ENCODE peak calls at places on chromosomes 12 and 14, in five cellular contexts. One of them, this sample, is unnamed.
A peak's percentile ranks its signal among the peaks of the same experiment; 100 is the strongest.

GRCh38 chr14:24351517-24351916 is 11.7 kb upstream of the RIPK3 start:
- DNase-seq in H1: no peak
- DNase-seq in WTC11: no peak
- DNase-seq in HepG2: no peak
- DNase-seq in GM12878: no peak
- DNase-seq in this sample: no peak

GRCh38 chr12:119444462-119445044 is 110.0 kb downstream of the CCDC60 start:
- DNase-seq in WTC11: peak; percentile 79
- DNase-seq in GM12878: peak; percentile 28
- DNase-seq in H1: peak; percentile 75
- DNase-seq in HepG2: peak; percentile 72
- DNase-seq in this sample: peak; percentile 82

GRCh38 chr12:109264095-109264942 is 44.8 kb downstream of the FOXN4 start:
- DNase-seq in HepG2: peak; percentile 67
- DNase-seq in GM12878: no peak
- DNase-seq in WTC11: peak; percentile 95
- DNase-seq in H1: peak; percentile 93
- DNase-seq in this sample: peak; percentile 87

GRCh38 chr14:24277606-24278321 is 6.4 kb upstream of the RABGGTA start:
- DNase-seq in WTC11: no peak
- DNase-seq in H1: no peak
- DNase-seq in GM12878: no peak
- DNase-seq in HepG2: no peak
- DNase-seq in this sample: no peak

GRCh38 chr12:94761559-94761958 is 111.2 kb upstream of the TMCC3 start:
- DNase-seq in GM12878: no peak
- DNase-seq in WTC11: no peak
- DNase-seq in HepG2: peak; percentile 9
- DNase-seq in H1: no peak
- DNase-seq in this sample: no peak

GRCh38 chr14:36134026-36134425 is 42.5 kb downstream of the PTCSC3 start:
- DNase-seq in GM12878: no peak
- DNase-seq in H1: no peak
- DNase-seq in WTC11: no peak
- DNase-seq in HepG2: no peak
- DNase-seq in this sample: no peak

GRCh38 chr14:39233680-39234326 is at the start of gene MIA2:
- DNase-seq in GM12878: no peak
- DNase-seq in HepG2: peak; percentile 89
- DNase-seq in WTC11: no peak
- DNase-seq in H1: no peak
- DNase-seq in this sample: no peak

GRCh38 chr14:55705651-55706340 is 125.8 kb downstream of the KTN1 start:
- DNase-seq in WTC11: no peak
- DNase-seq in H1: no peak
- DNase-seq in HepG2: peak; percentile 6
- DNase-seq in GM12878: no peak
- DNase-seq in this sample: no peak

GRCh38 chr14:71140157-71140556 is 232.9 kb downstream of the PCNX1 start:
- DNase-seq in H1: no peak
- DNase-seq in HepG2: no peak
- DNase-seq in GM12878: no peak
- DNase-seq in WTC11: no peak
- DNase-seq in this sample: no peak

GRCh38 chr12:108828774-108829173 is 28.6 kb downstream of the SSH1 start:
- DNase-seq in HepG2: no peak
- DNase-seq in WTC11: no peak
- DNase-seq in GM12878: no peak
- DNase-seq in H1: no peak
- DNase-seq in this sample: no peak

GRCh38 chr12:113990548-113991223 is 24.6 kb upstream of the RBM19 start:
- DNase-seq in HepG2: peak; percentile 77
- DNase-seq in H1: no peak
- DNase-seq in WTC11: no peak
- DNase-seq in GM12878: no peak
- DNase-seq in this sample: no peak

GRCh38 chr14:66231823-66232222 is 254.3 kb upstream of the CCDC196 start:
- DNase-seq in HepG2: no peak
- DNase-seq in WTC11: no peak
- DNase-seq in GM12878: no peak
- DNase-seq in H1: no peak
- DNase-seq in this sample: no peak

GRCh38 chr14:30988509-30988908 is 36.9 kb upstream of the AP4S1 start:
- DNase-seq in WTC11: no peak
- DNase-seq in HepG2: peak; percentile 49
- DNase-seq in H1: no peak
- DNase-seq in GM12878: no peak
- DNase-seq in this sample: no peak

GRCh38 chr12:50765325-50765911 is 1.5 kb downstream of the ATF1 start:
- DNase-seq in H1: no peak
- DNase-seq in HepG2: peak; percentile 50
- DNase-seq in WTC11: peak; percentile 23
- DNase-seq in GM12878: no peak
- DNase-seq in this sample: peak; percentile 42

GRCh38 chr12:49854976-49855375 is 12.1 kb upstream of the BCDIN3D start:
- DNase-seq in H1: no peak
- DNase-seq in WTC11: no peak
- DNase-seq in GM12878: no peak
- DNase-seq in HepG2: peak; percentile 55
- DNase-seq in this sample: no peak

GRCh38 chr14:76953196-76953945 is 75.1 kb downstream of the IRF2BPL start:
- DNase-seq in WTC11: no peak
- DNase-seq in GM12878: no peak
- DNase-seq in H1: no peak
- DNase-seq in HepG2: peak; percentile 45
- DNase-seq in this sample: no peak

GRCh38 chr14:54225457-54225856 is 171.3 kb upstream of the CDKN3 start:
- DNase-seq in HepG2: no peak
- DNase-seq in GM12878: no peak
- DNase-seq in WTC11: no peak
- DNase-seq in H1: no peak
- DNase-seq in this sample: no peak

GRCh38 chr14:66330916-66331315 is 155.3 kb upstream of the CCDC196 start:
- DNase-seq in H1: no peak
- DNase-seq in HepG2: no peak
- DNase-seq in GM12878: no peak
- DNase-seq in WTC11: no peak
- DNase-seq in this sample: no peak

GRCh38 chr14:71665157-71665556 is 267.1 kb upstream of the RGS6 start:
- DNase-seq in H1: no peak
- DNase-seq in WTC11: no peak
- DNase-seq in HepG2: no peak
- DNase-seq in GM12878: no peak
- DNase-seq in this sample: no peak

GRCh38 chr14:51789631-51790030 is 70.8 kb upstream of the GNG2 start:
- DNase-seq in WTC11: no peak
- DNase-seq in GM12878: no peak
- DNase-seq in H1: no peak
- DNase-seq in HepG2: no peak
- DNase-seq in this sample: no peak

GRCh38 chr14:51328089-51328941 is 88.3 kb downstream of the TMX1 start:
- DNase-seq in H1: no peak
- DNase-seq in WTC11: no peak
- DNase-seq in GM12878: no peak
- DNase-seq in HepG2: no peak
- DNase-seq in this sample: no peak

GRCh38 chr12:13780453-13780852 is 200.9 kb downstream of the GRIN2B start:
- DNase-seq in H1: no peak
- DNase-seq in WTC11: no peak
- DNase-seq in HepG2: no peak
- DNase-seq in GM12878: no peak
- DNase-seq in this sample: no peak

GRCh38 chr12:5516781-5517180 is 84.9 kb downstream of the NTF3 start:
- DNase-seq in GM12878: no peak
- DNase-seq in HepG2: no peak
- DNase-seq in WTC11: no peak
- DNase-seq in H1: peak; percentile 52
- DNase-seq in this sample: no peak

GRCh38 chr12:47028186-47028585 is 51.2 kb upstream of the PCED1B start:
- DNase-seq in WTC11: no peak
- DNase-seq in GM12878: no peak
- DNase-seq in HepG2: no peak
- DNase-seq in H1: no peak
- DNase-seq in this sample: no peak

GRCh38 chr12:92695056-92695455 is 7.7 kb upstream of the PLEKHG7 start:
- DNase-seq in WTC11: no peak
- DNase-seq in GM12878: no peak
- DNase-seq in HepG2: no peak
- DNase-seq in H1: no peak
- DNase-seq in this sample: no peak

GRCh38 chr12:93970892-93971688 is 177.3 kb upstream of the PLXNC1 start:
- DNase-seq in WTC11: no peak
- DNase-seq in GM12878: no peak
- DNase-seq in HepG2: no peak
- DNase-seq in H1: no peak
- DNase-seq in this sample: peak; percentile 11

GRCh38 chr14:60093606-60094005 is 1.9 kb downstream of the PCNX4 start:
- DNase-seq in H1: no peak
- DNase-seq in WTC11: no peak
- DNase-seq in GM12878: no peak
- DNase-seq in HepG2: no peak
- DNase-seq in this sample: no peak

GRCh38 chr14:102927346-102927877 is 4.9 kb downstream of the AMN start:
- DNase-seq in WTC11: no peak
- DNase-seq in GM12878: no peak
- DNase-seq in H1: no peak
- DNase-seq in HepG2: no peak
- DNase-seq in this sample: no peak

GRCh38 chr14:95025941-95026340 is 131.4 kb downstream of the DICER1 start:
- DNase-seq in GM12878: no peak
- DNase-seq in WTC11: no peak
- DNase-seq in H1: no peak
- DNase-seq in HepG2: no peak
- DNase-seq in this sample: no peak

GRCh38 chr12:47238665-47239064 is 158.9 kb upstream of the AMIGO2 start:
- DNase-seq in WTC11: no peak
- DNase-seq in HepG2: no peak
- DNase-seq in H1: no peak
- DNase-seq in GM12878: no peak
- DNase-seq in this sample: no peak

GRCh38 chr12:97984456-97984855 is 521.9 kb downstream of the RMST start:
- DNase-seq in H1: no peak
- DNase-seq in WTC11: no peak
- DNase-seq in GM12878: no peak
- DNase-seq in HepG2: no peak
- DNase-seq in this sample: no peak
- TF ChIP-seq ATF2 in H1: no peak
- TF ChIP-seq ATF2 in WTC11: no peak
- TF ChIP-seq ATF2 in GM12878: no peak
- TF ChIP-seq ATF2 in HepG2: no peak
- TF ChIP-seq ATF2 in this sample: no peak

DNA sequence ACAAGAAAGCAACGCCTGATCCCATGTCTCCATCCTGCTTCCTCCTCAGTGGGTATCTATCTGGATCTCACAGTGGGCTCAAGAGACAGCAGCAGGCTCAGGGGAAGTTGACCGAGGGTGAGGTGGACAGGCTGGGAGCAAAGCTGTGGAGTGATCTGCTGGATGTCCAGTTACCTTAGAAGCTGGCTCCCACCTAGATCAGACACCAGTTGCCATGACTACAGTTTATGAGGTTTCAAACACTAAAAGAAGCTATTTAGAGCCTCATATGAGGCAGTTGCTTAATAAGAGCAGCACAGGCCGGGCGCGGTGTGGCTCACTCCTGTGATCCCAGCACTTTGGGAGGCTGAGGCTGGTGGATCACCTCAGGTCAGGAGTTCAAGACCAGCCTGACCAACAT is 10.6 kb downstream of the MTRFR start:
- DNase-seq in WTC11: no peak
- DNase-seq in H1: no peak
- DNase-seq in HepG2: no peak
- DNase-seq in GM12878: no peak
- DNase-seq in this sample: no peak
- TF ChIP-seq ATF2 in WTC11: no peak
- TF ChIP-seq ATF2 in H1: no peak
- TF ChIP-seq ATF2 in HepG2: no peak
- TF ChIP-seq ATF2 in GM12878: no peak
- TF ChIP-seq ATF2 in this sample: no peak

GRCh38 chr12:57734586-57734985 is 4.0 kb downstream of the AGAP2 start:
- DNase-seq in GM12878: no peak
- DNase-seq in WTC11: no peak
- DNase-seq in HepG2: no peak
- DNase-seq in H1: no peak
- DNase-seq in this sample: no peak

GRCh38 chr12:57735198-57735855 is 3.2 kb downstream of the AGAP2 start:
- DNase-seq in HepG2: peak; percentile 23
- DNase-seq in H1: no peak
- DNase-seq in GM12878: no peak
- DNase-seq in WTC11: no peak
- DNase-seq in this sample: no peak

GRCh38 chr12:57737467-57738141 is 938 bp downstream of the AGAP2 start:
- DNase-seq in H1: peak; percentile 71
- DNase-seq in WTC11: peak; percentile 54
- DNase-seq in GM12878: no peak
- DNase-seq in HepG2: no peak
- DNase-seq in this sample: no peak

GRCh38 chr12:57736743-57737466 is 1.6 kb downstream of the AGAP2 start:
- DNase-seq in HepG2: no peak
- DNase-seq in H1: peak; percentile 62
- DNase-seq in WTC11: no peak
- DNase-seq in GM12878: no peak
- DNase-seq in this sample: no peak

GRCh38 chr12:57735952-57736742 is 2.4 kb downstream of the AGAP2 start:
- DNase-seq in HepG2: peak; percentile 37
- DNase-seq in GM12878: no peak
- DNase-seq in H1: peak; percentile 80
- DNase-seq in WTC11: peak; percentile 80
- DNase-seq in this sample: peak; percentile 77
- TF ChIP-seq ATF2 in HepG2: no peak
- TF ChIP-seq ATF2 in GM12878: no peak
- TF ChIP-seq ATF2 in H1: no peak
- TF ChIP-seq ATF2 in WTC11: no peak
- TF ChIP-seq ATF2 in this sample: no peak

DNA sequence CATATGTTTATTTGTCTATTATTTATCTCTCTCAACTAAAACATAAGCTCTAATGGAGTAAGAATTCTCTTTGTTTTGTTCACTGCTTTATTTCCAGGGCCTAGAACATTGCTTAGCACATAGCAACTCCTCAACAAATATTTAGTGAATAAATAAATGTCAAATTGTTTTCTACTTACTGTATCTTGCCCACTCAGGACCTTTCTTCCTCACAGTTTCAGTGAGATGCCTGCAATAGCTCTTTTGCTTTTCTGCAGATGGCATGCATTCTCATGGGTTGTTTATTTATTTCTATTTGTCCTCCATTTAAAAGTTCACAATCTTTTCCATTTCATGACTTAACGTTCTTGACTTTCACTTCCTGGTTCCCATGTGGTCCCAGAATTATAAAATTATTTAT is 94.9 kb upstream of the TTC7B start:
- DNase-seq in WTC11: no peak
- DNase-seq in GM12878: no peak
- DNase-seq in H1: no peak
- DNase-seq in HepG2: no peak
- DNase-seq in this sample: no peak
- TF ChIP-seq ATF2 in WTC11: no peak
- TF ChIP-seq ATF2 in GM12878: no peak
- TF ChIP-seq ATF2 in H1: no peak
- TF ChIP-seq ATF2 in HepG2: no peak
- TF ChIP-seq ATF2 in this sample: no peak